ENCODE peak calls at places on chromosomes 2 and 18, in four cellular contexts. Y, S, B and L are unnamed samples.

GRCh38 chr2:109409347-109410020 is 204.3 kb downstream of the SEPTIN10 start:
- DNase-seq in S (no peak), Y (no peak), B (peak; percentile 21), L (no peak)

GRCh38 chr2:160506371-160507045 is 12.9 kb upstream of the RBMS1 start:
- DNase-seq in B (no peak), S (no peak), Y (no peak), L (no peak)

GRCh38 chr2:241136191-241136590 is 13.1 kb downstream of the PASK start:
- DNase-seq in B (no peak), S (no peak), Y (no peak), L (no peak)

GRCh38 chr2:66822186-66822585 is 387.3 kb downstream of the MEIS1 start:
- DNase-seq in B (no peak), Y (no peak), S (no peak), L (no peak)

GRCh38 chr2:184677171-184677570 is 78.8 kb downstream of the ZNF804A start:
- DNase-seq in Y (no peak), S (no peak), B (no peak), L (no peak)

GRCh38 chr2:62149708-62150107 is 46.2 kb upstream of the B3GNT2 start:
- DNase-seq in S (peak; percentile 100), Y (peak; percentile 60), B (peak; percentile 88), L (peak; percentile 90)

GRCh38 chr18:6478111-6478510 is 63.4 kb upstream of the L3MBTL4 start:
- DNase-seq in Y (no peak), S (no peak), B (no peak), L (no peak)

GRCh38 chr2:96924775-96925747 is 55.2 kb upstream of the SEMA4C start:
- DNase-seq in Y (no peak), B (no peak), S (no peak), L (no peak)

GRCh38 chr2:68317971-68318685 is 1.6 kb downstream of the CNRIP1 start:
- DNase-seq in B (peak; percentile 12), S (peak; percentile 29), Y (no peak), L (peak; percentile 5)

GRCh38 chr18:69819460-69819859 is 128.2 kb downstream of the CD226 start:
- DNase-seq in B (no peak), Y (no peak), S (no peak), L (no peak)

GRCh38 chr2:200596774-200597173 is 11.0 kb downstream of the AOX1 start:
- DNase-seq in B (no peak), Y (no peak), S (no peak), L (no peak)

GRCh38 chr2:174605687-174606086 is 8.1 kb upstream of the WIPF1 start:
- DNase-seq in Y (no peak), B (peak; percentile 57), S (peak; percentile 67), L (no peak)

GRCh38 chr2:174603280-174603679 is 5.7 kb upstream of the WIPF1 start:
- DNase-seq in Y (peak; percentile 79), S (peak; percentile 85), B (peak; percentile 58), L (peak; percentile 50)

GRCh38 chr2:174599310-174599941 is 1.8 kb upstream of the WIPF1 start:
- DNase-seq in B (no peak), Y (no peak), S (no peak), L (no peak)

GRCh38 chr2:174600349-174600748 is 2.7 kb upstream of the WIPF1 start:
- DNase-seq in B (no peak), S (no peak), Y (no peak), L (no peak)

GRCh38 chr2:174602741-174603140 is 5.1 kb upstream of the WIPF1 start:
- DNase-seq in S (peak; percentile 60), B (no peak), Y (no peak), L (no peak)
- H3K4me3 ChIP-seq in S (no peak overlapping the region), B (no peak overlapping the region), Y (no peak overlapping the region), L (no peak overlapping the region)

GRCh38 chr2:225797394-225797793 is 397.9 kb downstream of the NYAP2 start:
- DNase-seq in S (no peak), Y (no peak), B (no peak), L (peak; percentile 3)
- TF ChIP-seq CTCF in S (no peak), Y (no peak), B (no peak), L (no peak)

GRCh38 chr2:26846334-26846863 is 1.5 kb upstream of the DPYSL5 start:
- DNase-seq in S (peak; percentile 71), Y (peak; percentile 62), B (peak; percentile 68), L (peak; percentile 75)
- H3K4me3 ChIP-seq in S (no peak overlapping the region), Y (no peak overlapping the region), B (no peak overlapping the region), L (no peak overlapping the region)

GRCh38 chr18:63637703-63638102 is 6.4 kb downstream of the SERPINB4 start:
- DNase-seq in B (no peak), S (no peak), Y (no peak), L (no peak)
- TF ChIP-seq CTCF in B (no peak), S (no peak), Y (no peak), L (no peak)

GRCh38 chr2:197198890-197199289 is 111.7 kb downstream of the ANKRD44 start:
- DNase-seq in S (no peak), B (no peak), Y (peak; percentile 24), L (no peak)
- H3K4me3 ChIP-seq in S (no peak overlapping the region), B (no peak overlapping the region), Y (no peak overlapping the region), L (no peak overlapping the region)

GRCh38 chr18:52175406-52175805 is 164.6 kb upstream of the DCC start:
- DNase-seq in S (no peak), B (no peak), Y (no peak), L (no peak)
- TF ChIP-seq CTCF in S (no peak), B (no peak), Y (no peak), L (no peak)